ENCODE peak calls at places on chromosomes 5 and 9, in six cellular contexts. D is A549, C is WTC11, X is K562, Y is HepG2, H is H1. T is an unnamed sample.

GRCh38 chr5:33198816-33199215 is 241.9 kb upstream of the TARS1 start:
- DNase-seq in D (no peak), C (no peak), X (no peak), Y (no peak), H (no peak), T (peak)

GRCh38 chr9:75265525-75265972 is 177.2 kb downstream of the OSTF1 start:
- DNase-seq in D (peak), C (peak), X (peak), Y (peak), H (peak), T (peak)

GRCh38 chr5:69276422-69277174 is 41.9 kb downstream of the CDK7 start:
- DNase-seq in D (no peak), C (no peak), X (no peak), Y (peak), H (no peak), T (no peak)

GRCh38 chr9:118170032-118170955 is 466.1 kb downstream of the TLR4 start:
- DNase-seq in D (peak), C (peak), X (peak), Y (peak), H (peak), T (peak)

GRCh38 chr9:110426052-110426709 is 88.5 kb upstream of the TXNDC8 start:
- DNase-seq in D (no peak), C (no peak), X (no peak), Y (peak), H (no peak), T (peak)

GRCh38 chr9:101453776-101454570 is 18.4 kb upstream of the ALDOB start:
- DNase-seq in D (no peak), C (no peak), X (no peak), Y (no peak), H (no peak), T (no peak)

GRCh38 chr5:120386981-120387380 is 77.1 kb upstream of the PRR16 start:
- DNase-seq in D (no peak), C (no peak), X (no peak), Y (no peak), H (no peak), T (no peak)

GRCh38 chr9:128250839-128251558 is 24.8 kb downstream of the GOLGA2 start:
- DNase-seq in D (no peak), C (peak), X (no peak), Y (no peak), H (peak), T (no peak)

GRCh38 chr9:80954521-80954920 is 734.8 kb downstream of the TLE1 start:
- DNase-seq in D (no peak), C (no peak), X (no peak), Y (no peak), H (no peak), T (no peak)

GRCh38 chr9:121440265-121440664 is 59.4 kb downstream of the GGTA1 start:
- DNase-seq in D (peak), C (no peak), X (peak), Y (peak), H (no peak), T (peak)

GRCh38 chr5:156587012-156587411 is 260.0 kb downstream of the SGCD start:
- DNase-seq in D (no peak), C (no peak), X (no peak), Y (no peak), H (no peak), T (no peak)

GRCh38 chr5:143657814-143658395 is 154.1 kb upstream of the HMHB1 start:
- DNase-seq in D (no peak), C (no peak), X (no peak), Y (peak), H (no peak), T (peak)

GRCh38 chr5:153965102-153965645 is 73.5 kb downstream of the FAM114A2 start:
- DNase-seq in D (peak), C (peak), X (peak), Y (peak), H (no peak), T (peak)

GRCh38 chr5:127011151-127011550 is 19.2 kb downstream of the MARCHF3 start:
- DNase-seq in D (no peak), C (no peak), X (no peak), Y (no peak), H (no peak), T (no peak)

GRCh38 chr5:170478306-170478705 is 25.5 kb upstream of the KCNIP1 start:
- DNase-seq in D (no peak), C (no peak), X (no peak), Y (no peak), H (peak), T (no peak)

GRCh38 chr5:168670881-168671575 is 91.9 kb upstream of the PANK3 start:
- DNase-seq in D (no peak), C (peak), X (peak), Y (no peak), H (peak), T (no peak)

GRCh38 chr5:174300941-174301761 is 255.6 kb downstream of the NSG2 start:
- DNase-seq in D (no peak), C (no peak), X (no peak), Y (no peak), H (peak), T (no peak)

GRCh38 chr9:114905160-114905940 is 25.0 kb downstream of the TNFSF8 start:
- DNase-seq in D (no peak), C (no peak), X (no peak), Y (no peak), H (no peak), T (no peak)
- TF ChIP-seq JUN in D (no peak), C (no peak), X (no peak), Y (no peak), H (no peak), T (no peak)

GRCh38 chr9:22274477-22274876 is 172.1 kb upstream of the DMRTA1 start:
- DNase-seq in D (no peak), C (no peak), X (no peak), Y (no peak), H (no peak), T (no peak)
- TF ChIP-seq JUN in D (no peak), C (no peak), X (no peak), Y (no peak), H (no peak), T (no peak)

DNA sequence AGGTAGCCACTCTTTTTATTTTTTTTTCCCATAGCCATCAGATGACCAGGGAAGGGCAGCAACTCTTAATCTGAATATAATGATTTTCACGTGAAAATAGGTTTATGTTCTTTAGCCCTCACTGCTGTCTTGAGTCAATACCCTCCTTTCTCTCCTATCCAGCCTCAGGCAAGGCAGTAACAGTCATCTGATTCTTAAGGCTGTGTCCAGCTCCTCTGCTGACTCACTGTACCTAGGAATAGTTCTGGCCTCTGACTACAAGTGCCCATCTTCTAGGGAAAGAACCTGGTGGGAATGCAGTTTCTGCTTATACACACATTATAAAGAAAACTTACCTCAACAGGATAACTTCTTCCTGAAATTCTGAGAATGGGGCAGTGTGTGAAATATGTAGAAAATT is 30.7 kb downstream of the DHX29 start:
- DNase-seq in D (no peak), C (no peak), X (no peak), Y (no peak), H (no peak), T (no peak)
- TF ChIP-seq JUN in D (no peak), C (no peak), X (no peak), Y (no peak), H (no peak), T (no peak)

GRCh38 chr9:21968331-21969010 is 25.7 kb downstream of the CDKN2A start:
- DNase-seq in D (no peak), C (peak), X (no peak), Y (no peak), H (peak), T (peak)
- TF ChIP-seq JUN in D (no peak), C (no peak), X (no peak), Y (no peak), H (no peak), T (no peak)

GRCh38 chr9:136235709-136236455 is 9.7 kb downstream of the QSOX2 start:
- DNase-seq in D (no peak), C (no peak), X (no peak), Y (no peak), H (no peak), T (no peak)

GRCh38 chr9:136239963-136240330 is 5.7 kb downstream of the QSOX2 start:
- DNase-seq in D (no peak), C (no peak), X (no peak), Y (no peak), H (no peak), T (no peak)

GRCh38 chr9:136237486-136238341 is 7.9 kb downstream of the QSOX2 start:
- DNase-seq in D (no peak), C (no peak), X (peak), Y (no peak), H (no peak), T (no peak)

GRCh38 chr9:136239135-136239962 is 6.3 kb downstream of the QSOX2 start:
- DNase-seq in D (no peak), C (no peak), X (no peak), Y (no peak), H (no peak), T (no peak)

GRCh38 chr9:136238342-136238732 is 7.3 kb downstream of the QSOX2 start:
- DNase-seq in D (no peak), C (no peak), X (no peak), Y (no peak), H (no peak), T (no peak)
- TF ChIP-seq JUN in D (no peak), C (no peak), X (no peak), Y (no peak), H (no peak), T (no peak)

DNA sequence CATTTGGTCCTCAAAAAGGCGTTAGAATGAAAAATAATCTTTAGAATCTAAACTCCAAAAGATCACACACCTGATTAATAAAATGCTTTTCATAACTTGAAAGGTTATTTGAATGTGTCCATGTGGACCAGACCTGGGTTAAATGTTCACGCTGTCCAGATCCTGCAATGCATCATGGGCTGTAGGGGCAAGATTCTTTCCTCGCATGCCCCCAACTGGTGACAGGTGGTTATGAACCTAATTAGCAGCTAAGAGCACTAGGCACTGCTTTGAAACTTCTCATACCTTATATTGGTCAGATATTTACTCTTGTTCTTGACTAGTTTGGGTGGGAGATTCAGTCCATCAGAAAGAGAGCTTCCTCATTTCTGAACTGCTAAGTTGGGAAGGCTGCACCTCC is 19.3 kb upstream of the PIP5K1B start:
- DNase-seq in D (peak), C (peak), X (peak), Y (peak), H (peak), T (peak)
- TF ChIP-seq JUN in D (no peak), C (no peak), X (no peak), Y (no peak), H (no peak), T (no peak)